ENCODE peak calls at places on chromosomes 12 and 14, in five cellular contexts. One of them, this sample, is unnamed.

GRCh38 chr12:53204351-53204750 is 2.7 kb downstream of the ITGB7 start:
- DNase-seq in A549: no peak
- DNase-seq in cardiac muscle cell: no peak
- DNase-seq in breast epithelium: no peak
- DNase-seq in endodermal cell: no peak
- DNase-seq in this sample: no peak

GRCh38 chr14:91061309-91061887 is 957 bp upstream of the RPS6KA5 start:
- DNase-seq in A549: no peak
- DNase-seq in cardiac muscle cell: peak; percentile 25
- DNase-seq in endodermal cell: no peak
- DNase-seq in breast epithelium: no peak
- DNase-seq in this sample: no peak

GRCh38 chr12:3310271-3311026 is 180.6 kb upstream of the PRMT8 start:
- DNase-seq in breast epithelium: no peak
- DNase-seq in cardiac muscle cell: no peak
- DNase-seq in A549: no peak
- DNase-seq in endodermal cell: no peak
- DNase-seq in this sample: no peak

GRCh38 chr14:53214384-53214783 is 61.3 kb upstream of the DDHD1 start:
- DNase-seq in endodermal cell: no peak
- DNase-seq in breast epithelium: no peak
- DNase-seq in A549: no peak
- DNase-seq in cardiac muscle cell: no peak
- DNase-seq in this sample: no peak

GRCh38 chr12:71070416-71071155 is 87.2 kb downstream of the TSPAN8 start:
- DNase-seq in cardiac muscle cell: no peak
- DNase-seq in A549: no peak
- DNase-seq in breast epithelium: no peak
- DNase-seq in endodermal cell: no peak
- DNase-seq in this sample: no peak

GRCh38 chr14:87816421-87816820 is 176.6 kb downstream of the GALC start:
- DNase-seq in breast epithelium: no peak
- DNase-seq in A549: no peak
- DNase-seq in endodermal cell: no peak
- DNase-seq in cardiac muscle cell: no peak
- DNase-seq in this sample: no peak

GRCh38 chr12:103503546-103504480 is 8.0 kb upstream of the C12orf42 start:
- DNase-seq in endodermal cell: peak; percentile 91
- DNase-seq in A549: no peak
- DNase-seq in breast epithelium: no peak
- DNase-seq in cardiac muscle cell: peak; percentile 52
- DNase-seq in this sample: no peak

GRCh38 chr14:95146079-95146771 is 11.1 kb downstream of the DICER1 start:
- DNase-seq in breast epithelium: peak; percentile 66
- DNase-seq in cardiac muscle cell: no peak
- DNase-seq in endodermal cell: no peak
- DNase-seq in A549: no peak
- DNase-seq in this sample: no peak

GRCh38 chr14:75457024-75457390 is 29.2 kb downstream of the JDP2 start:
- DNase-seq in cardiac muscle cell: no peak
- DNase-seq in endodermal cell: no peak
- DNase-seq in A549: no peak
- DNase-seq in breast epithelium: no peak
- DNase-seq in this sample: no peak

GRCh38 chr12:58529897-58530296 is 390.4 kb downstream of the LRIG3 start:
- DNase-seq in breast epithelium: no peak
- DNase-seq in endodermal cell: no peak
- DNase-seq in A549: no peak
- DNase-seq in cardiac muscle cell: no peak
- DNase-seq in this sample: no peak

GRCh38 chr12:20946732-20947131 is 136.2 kb downstream of the SLCO1B3 start:
- DNase-seq in endodermal cell: peak; percentile 83
- DNase-seq in breast epithelium: no peak
- DNase-seq in cardiac muscle cell: peak; percentile 34
- DNase-seq in A549: no peak
- DNase-seq in this sample: no peak
- TF ChIP-seq CTCF in endodermal cell: peak; percentile 98
- TF ChIP-seq CTCF in breast epithelium: no peak
- TF ChIP-seq CTCF in cardiac muscle cell: peak; percentile 8
- TF ChIP-seq CTCF in A549: peak; percentile 42
- TF ChIP-seq CTCF in this sample: peak; percentile 75

DNA sequence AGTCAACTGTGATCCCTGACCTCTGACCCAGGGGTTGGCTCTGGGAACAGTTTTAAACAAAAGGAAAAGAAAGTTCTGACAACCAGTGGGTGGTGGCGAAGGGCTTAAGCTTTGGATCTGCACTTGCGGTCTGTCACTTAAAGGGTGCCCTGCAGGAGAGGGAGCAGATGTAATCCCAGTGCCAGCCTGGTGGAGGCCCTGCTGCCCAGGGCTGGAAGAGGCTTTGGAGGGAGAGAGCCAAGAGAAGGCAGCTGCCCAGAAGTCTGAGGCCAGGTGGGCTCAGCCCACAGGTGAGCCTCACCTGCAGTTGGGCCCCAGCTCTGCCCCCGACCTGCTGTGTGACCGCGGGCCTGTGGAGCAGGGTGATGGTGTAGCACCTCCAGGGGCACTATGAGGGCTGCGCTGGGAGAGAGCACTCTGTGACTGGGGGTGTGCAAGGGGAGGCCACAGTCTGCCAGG is 19.1 kb downstream of the SH2B3 start:
- DNase-seq in breast epithelium: no peak
- DNase-seq in cardiac muscle cell: no peak
- DNase-seq in endodermal cell: peak; percentile 94
- DNase-seq in A549: no peak
- DNase-seq in this sample: no peak
- TF ChIP-seq CTCF in breast epithelium: no peak
- TF ChIP-seq CTCF in cardiac muscle cell: peak; percentile 3
- TF ChIP-seq CTCF in endodermal cell: peak; percentile 74
- TF ChIP-seq CTCF in A549: no peak
- TF ChIP-seq CTCF in this sample: peak; percentile 17

GRCh38 chr12:130044991-130045621 is 117.2 kb upstream of the FZD10 start:
- DNase-seq in cardiac muscle cell: peak; percentile 29
- DNase-seq in endodermal cell: peak; percentile 94
- DNase-seq in breast epithelium: no peak
- DNase-seq in A549: no peak
- DNase-seq in this sample: no peak

GRCh38 chr12:130043685-130044421 is 118.4 kb upstream of the FZD10 start:
- DNase-seq in breast epithelium: no peak
- DNase-seq in endodermal cell: peak; percentile 63
- DNase-seq in A549: no peak
- DNase-seq in cardiac muscle cell: no peak
- DNase-seq in this sample: no peak

GRCh38 chr12:130041983-130042812 is 120.1 kb upstream of the FZD10 start:
- DNase-seq in breast epithelium: no peak
- DNase-seq in endodermal cell: peak; percentile 98
- DNase-seq in A549: peak; percentile 22
- DNase-seq in cardiac muscle cell: peak; percentile 78
- DNase-seq in this sample: peak; percentile 92
- TF ChIP-seq CTCF in breast epithelium: peak; percentile 43
- TF ChIP-seq CTCF in endodermal cell: peak; percentile 98
- TF ChIP-seq CTCF in A549: peak; percentile 13
- TF ChIP-seq CTCF in cardiac muscle cell: no peak
- TF ChIP-seq CTCF in this sample: peak; percentile 98

GRCh38 chr12:92717202-92717601 is 14.4 kb downstream of the PLEKHG7 start:
- DNase-seq in breast epithelium: no peak
- DNase-seq in A549: no peak
- DNase-seq in cardiac muscle cell: no peak
- DNase-seq in endodermal cell: peak; percentile 76
- DNase-seq in this sample: no peak
- TF ChIP-seq CTCF in breast epithelium: no peak
- TF ChIP-seq CTCF in A549: peak; percentile 14
- TF ChIP-seq CTCF in cardiac muscle cell: peak; percentile 54
- TF ChIP-seq CTCF in endodermal cell: peak; percentile 82
- TF ChIP-seq CTCF in this sample: peak; percentile 53

DNA sequence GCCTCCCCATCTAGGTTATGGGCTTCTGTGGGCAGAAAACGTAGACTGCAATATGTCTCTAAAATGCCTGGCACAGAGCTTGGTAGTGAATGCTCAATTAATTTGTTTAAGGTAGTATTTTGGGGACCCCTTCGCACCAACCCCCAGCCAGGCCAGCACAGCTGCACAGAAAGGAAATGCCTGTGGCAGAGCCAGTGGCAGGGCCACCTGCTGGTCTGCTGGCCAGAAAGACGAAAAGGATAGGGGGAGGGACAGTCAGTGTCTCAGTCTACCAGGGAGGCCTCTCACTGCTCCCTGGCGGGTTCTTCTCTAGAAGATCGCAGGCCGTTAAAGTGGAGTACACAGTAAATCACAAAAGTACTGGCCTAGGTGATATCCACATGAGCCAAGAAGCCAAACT is 3.5 kb downstream of the RAB15 start:
- DNase-seq in endodermal cell: no peak
- DNase-seq in breast epithelium: no peak
- DNase-seq in A549: no peak
- DNase-seq in cardiac muscle cell: no peak
- DNase-seq in this sample: no peak
- TF ChIP-seq CTCF in endodermal cell: peak; percentile 41
- TF ChIP-seq CTCF in breast epithelium: no peak
- TF ChIP-seq CTCF in A549: no peak
- TF ChIP-seq CTCF in cardiac muscle cell: no peak
- TF ChIP-seq CTCF in this sample: no peak

GRCh38 chr14:65465584-65465983 is 53.1 kb downstream of the FUT8 start:
- DNase-seq in cardiac muscle cell: no peak
- DNase-seq in A549: no peak
- DNase-seq in endodermal cell: no peak
- DNase-seq in breast epithelium: no peak
- DNase-seq in this sample: no peak
- TF ChIP-seq CTCF in cardiac muscle cell: no peak
- TF ChIP-seq CTCF in A549: no peak
- TF ChIP-seq CTCF in endodermal cell: no peak
- TF ChIP-seq CTCF in breast epithelium: no peak
- TF ChIP-seq CTCF in this sample: no peak

GRCh38 chr14:63371033-63371432 is 52.3 kb upstream of the GPHB5 start:
- DNase-seq in endodermal cell: no peak
- DNase-seq in breast epithelium: no peak
- DNase-seq in A549: no peak
- DNase-seq in cardiac muscle cell: no peak
- DNase-seq in this sample: no peak

GRCh38 chr14:63362305-63362914 is 43.7 kb upstream of the GPHB5 start:
- DNase-seq in cardiac muscle cell: no peak
- DNase-seq in breast epithelium: no peak
- DNase-seq in endodermal cell: peak; percentile 68
- DNase-seq in A549: no peak
- DNase-seq in this sample: no peak

DNA sequence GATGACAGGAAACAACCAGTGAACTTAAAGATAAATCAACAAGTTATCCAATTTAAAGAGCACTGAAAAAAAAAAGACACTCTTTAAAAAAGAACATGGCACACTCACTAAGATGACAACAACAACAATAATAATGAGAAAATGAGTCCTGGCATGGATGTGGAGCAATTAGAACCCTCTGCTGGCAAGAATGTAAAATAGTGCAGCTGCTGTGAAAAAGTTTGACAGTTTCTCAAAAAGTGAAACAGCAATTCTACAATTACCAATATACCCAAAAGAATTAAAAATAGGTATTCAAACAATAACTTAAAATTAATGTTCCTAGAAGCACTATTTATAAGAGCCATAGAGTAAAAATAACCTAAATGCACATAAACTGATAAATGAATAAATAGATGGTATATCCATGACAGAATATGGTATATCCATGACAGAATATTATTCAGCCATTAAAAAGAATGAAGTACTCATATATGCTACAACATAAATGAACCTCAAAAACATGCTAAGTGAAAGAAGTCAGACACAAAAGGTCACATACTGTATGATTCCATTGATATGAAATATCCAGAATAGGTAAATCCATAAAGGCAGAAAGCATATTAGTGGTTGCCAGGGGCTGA is 49.1 kb upstream of the GPHB5 start:
- DNase-seq in cardiac muscle cell: no peak
- DNase-seq in A549: no peak
- DNase-seq in breast epithelium: no peak
- DNase-seq in endodermal cell: no peak
- DNase-seq in this sample: no peak
- TF ChIP-seq CTCF in cardiac muscle cell: no peak
- TF ChIP-seq CTCF in A549: no peak
- TF ChIP-seq CTCF in breast epithelium: no peak
- TF ChIP-seq CTCF in endodermal cell: peak; percentile 55
- TF ChIP-seq CTCF in this sample: peak; percentile 19

DNA sequence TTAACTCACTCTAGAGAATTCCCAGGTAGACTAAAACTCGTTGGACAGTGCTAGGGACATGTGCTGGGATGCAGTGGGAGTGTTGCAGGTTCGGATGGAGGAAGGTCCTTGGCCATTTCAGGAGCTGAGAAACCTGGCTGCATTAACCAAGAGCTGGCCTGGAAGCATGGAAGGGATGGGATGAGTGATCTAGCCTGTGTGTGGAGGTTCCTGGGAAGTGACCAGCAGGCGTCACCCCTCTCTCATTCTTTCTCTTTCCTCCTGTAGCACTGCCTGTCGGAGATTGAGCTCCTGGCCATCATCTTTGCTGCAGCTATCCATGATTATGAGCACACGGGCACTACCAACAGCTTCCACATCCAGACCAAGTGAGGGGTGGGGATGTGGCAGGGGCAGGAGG is 15.6 kb downstream of the PPP1R1A start:
- DNase-seq in breast epithelium: no peak
- DNase-seq in A549: no peak
- DNase-seq in cardiac muscle cell: no peak
- DNase-seq in endodermal cell: peak; percentile 86
- DNase-seq in this sample: no peak
- TF ChIP-seq CTCF in breast epithelium: no peak
- TF ChIP-seq CTCF in A549: no peak
- TF ChIP-seq CTCF in cardiac muscle cell: no peak
- TF ChIP-seq CTCF in endodermal cell: peak; percentile 67
- TF ChIP-seq CTCF in this sample: no peak

DNA sequence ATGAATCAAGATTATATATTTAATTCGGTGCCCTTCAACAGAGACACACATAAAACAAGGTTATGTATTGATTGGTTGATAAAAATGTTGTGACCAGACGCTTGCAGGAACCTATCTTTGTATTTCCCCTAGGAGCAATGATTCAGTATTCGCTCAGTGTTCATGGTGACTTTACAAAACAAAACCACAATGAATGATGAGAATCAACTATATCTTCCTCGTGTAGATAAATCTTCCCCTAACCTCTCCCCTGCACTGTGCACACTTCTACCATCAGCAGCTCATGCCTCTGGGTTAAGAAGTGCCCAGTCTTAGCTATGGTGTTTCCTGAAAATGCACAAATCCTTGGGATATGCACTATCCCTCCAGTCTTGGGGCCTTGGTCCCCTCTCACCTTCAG is 16.3 kb downstream of the RIN3 start:
- DNase-seq in cardiac muscle cell: no peak
- DNase-seq in breast epithelium: no peak
- DNase-seq in A549: no peak
- DNase-seq in endodermal cell: no peak
- DNase-seq in this sample: no peak
- TF ChIP-seq CTCF in cardiac muscle cell: no peak
- TF ChIP-seq CTCF in breast epithelium: no peak
- TF ChIP-seq CTCF in A549: no peak
- TF ChIP-seq CTCF in endodermal cell: no peak
- TF ChIP-seq CTCF in this sample: no peak

This sample was measured in type B pancreatic cell.